ENCODE peak calls at places on chromosomes 3 and 15, in nine cellular contexts. L is A549; U is activated T-helper 9 cell treated with anti-CD3 and anti-CD28 coated beads, Interleukin-2, amount 50 U/mL, for 16 hours; M is AG20443; Z is iris pigment epithelial cell; T is nucleus accumbens; N is esophagus squamous epithelium; R is iPS-NIHi11; F is choroid plexus epithelial cell. P is an unnamed sample.
A peak's percentile ranks its signal among the peaks of the same experiment; 100 is the strongest.

GRCh38 chr3:102163039-102163817 is 271.6 kb upstream of the ZPLD1 start:
- DNase-seq in L (peak; percentile 30), U (no peak), M (no peak), Z (peak; percentile 95), T (no peak), N (no peak), R (no peak), F (peak; percentile 93), P (no peak)

GRCh38 chr3:142278451-142278850 is 53.1 kb upstream of the GK5 start:
- DNase-seq in L (no peak), U (no peak), M (peak; percentile 29), Z (peak; percentile 41), T (no peak), N (no peak), R (no peak), F (peak; percentile 51), P (no peak)

GRCh38 chr3:150603090-150603887 is at the start of gene SELENOT:
- DNase-seq in L (peak; percentile 94), U (peak; percentile 93), M (peak; percentile 100), Z (peak; percentile 94), T (peak; percentile 79), N (peak; percentile 71), R (peak; percentile 96), F (peak; percentile 98), P (peak; percentile 95)

GRCh38 chr3:188861847-188862740 is 309.7 kb upstream of the TPRG1 start:
- DNase-seq in L (no peak), U (no peak), M (no peak), Z (peak; percentile 60), T (no peak), N (no peak), R (no peak), F (peak; percentile 46), P (no peak)

GRCh38 chr3:87873136-87873535 is 185.7 kb downstream of the CGGBP1 start:
- DNase-seq in L (no peak), U (no peak), M (peak; percentile 16), Z (peak; percentile 16), T (no peak), N (no peak), R (no peak), F (peak; percentile 59), P (no peak)

GRCh38 chr3:197154-197855 is 742 bp downstream of the CHL1 start:
- DNase-seq in L (peak; percentile 7), U (no peak), M (peak; percentile 26), Z (no peak), T (no peak), N (no peak), R (peak; percentile 4), F (no peak), P (no peak)

GRCh38 chr3:70519913-70520659 is 207.6 kb upstream of the MDFIC2 start:
- DNase-seq in L (no peak), U (no peak), M (no peak), Z (peak; percentile 38), T (no peak), N (no peak), R (no peak), F (peak; percentile 60), P (no peak)

GRCh38 chr15:36595625-36596024 is 16.2 kb downstream of the CDIN1 start:
- DNase-seq in L (no peak), U (no peak), M (no peak), Z (no peak), T (no peak), N (no peak), R (no peak), F (no peak), P (no peak)

GRCh38 chr3:59210260-59210659 is 160.4 kb upstream of the CFAP20DC start:
- DNase-seq in L (no peak), U (no peak), M (no peak), Z (no peak), T (no peak), N (no peak), R (no peak), F (no peak), P (no peak)

GRCh38 chr3:174767853-174768382 is 91.2 kb upstream of the NAALADL2 start:
- DNase-seq in L (no peak), U (no peak), M (no peak), Z (peak; percentile 87), T (no peak), N (no peak), R (no peak), F (peak; percentile 96), P (no peak)

GRCh38 chr15:72856549-72857040 is 73.0 kb upstream of the ADPGK start:
- DNase-seq in L (no peak), U (no peak), M (peak; percentile 3), Z (no peak), T (no peak), N (no peak), R (no peak), F (no peak), P (no peak)

GRCh38 chr15:85312925-85313324 is 67.5 kb upstream of the AKAP13 start:
- DNase-seq in L (no peak), U (no peak), M (no peak), Z (peak; percentile 84), T (no peak), N (no peak), R (peak; percentile 54), F (peak; percentile 96), P (no peak)

GRCh38 chr3:51391566-51392300 is 648 bp downstream of the RBM15B start:
- DNase-seq in L (no peak), U (peak; percentile 38), M (peak; percentile 52), Z (peak; percentile 62), T (no peak), N (no peak), R (peak; percentile 49), F (peak; percentile 54), P (no peak)

GRCh38 chr15:41836713-41837454 is 1.8 kb upstream of the PLA2G4B start:
- DNase-seq in L (no peak), U (no peak), M (no peak), Z (no peak), T (no peak), N (no peak), R (no peak), F (no peak), P (no peak)

GRCh38 chr3:14137004-14137403 is 12.2 kb downstream of the TMEM43 start:
- DNase-seq in L (no peak), U (no peak), M (peak; percentile 38), Z (no peak), T (no peak), N (no peak), R (no peak), F (no peak), P (peak; percentile 46)

GRCh38 chr15:97909291-97909891 is 51.1 kb upstream of the ARRDC4 start:
- DNase-seq in L (peak; percentile 33), U (peak; percentile 10), M (peak; percentile 79), Z (peak; percentile 54), T (peak; percentile 5), N (peak; percentile 2), R (peak; percentile 69), F (peak; percentile 79), P (peak; percentile 65)

GRCh38 chr15:92917606-92918407 is 17.7 kb downstream of the CHD2 start:
- DNase-seq in L (peak; percentile 86), U (peak; percentile 87), M (peak; percentile 82), Z (peak; percentile 91), T (peak; percentile 83), N (peak; percentile 56), R (peak; percentile 83), F (peak; percentile 94), P (peak; percentile 97)

GRCh38 chr3:134148534-134148933 is 102.1 kb downstream of the RYK start:
- DNase-seq in L (no peak), U (no peak), M (no peak), Z (no peak), T (no peak), N (no peak), R (no peak), F (no peak), P (no peak)

GRCh38 chr3:113097821-113098516 is 107.2 kb downstream of the GTPBP8 start:
- DNase-seq in L (peak; percentile 55), U (no peak), M (peak; percentile 71), Z (peak; percentile 82), T (no peak), N (no peak), R (no peak), F (peak; percentile 88), P (no peak)

GRCh38 chr15:101020945-101021344 is 101.8 kb downstream of the LRRK1 start:
- DNase-seq in L (no peak), U (no peak), M (no peak), Z (no peak), T (no peak), N (no peak), R (no peak), F (no peak), P (peak; percentile 9)

GRCh38 chr3:13564751-13565560 is 16.0 kb downstream of the FBLN2 start:
- DNase-seq in L (no peak), U (no peak), M (no peak), Z (no peak), T (no peak), N (no peak), R (no peak), F (no peak), P (no peak)

GRCh38 chr15:76065267-76065666 is 5.5 kb downstream of the TMEM266 start:
- DNase-seq in L (no peak), U (no peak), M (no peak), Z (no peak), T (no peak), N (no peak), R (no peak), F (no peak), P (no peak)

GRCh38 chr3:190718097-190718496 is 144.4 kb downstream of the GMNC start:
- DNase-seq in L (no peak), U (no peak), M (no peak), Z (no peak), T (no peak), N (no peak), R (peak; percentile 21), F (no peak), P (no peak)

GRCh38 chr3:197559662-197560061 is 3.9 kb upstream of the BDH1 start:
- DNase-seq in L (no peak), U (no peak), M (no peak), Z (no peak), T (no peak), N (no peak), R (no peak), F (no peak), P (no peak)

GRCh38 chr3:156676467-156677119 is 2.2 kb downstream of the TIPARP start:
- DNase-seq in L (peak; percentile 15), U (no peak), M (peak; percentile 23), Z (no peak), T (no peak), N (no peak), R (no peak), F (peak; percentile 37), P (no peak)

GRCh38 chr3:13138566-13139145 is 65.4 kb upstream of the IQSEC1 start:
- DNase-seq in L (no peak), U (no peak), M (no peak), Z (no peak), T (no peak), N (no peak), R (no peak), F (no peak), P (no peak)

P was measured in mucosa of gallbladder.